ENCODE peak calls at places on chromosomes 6 and 20, in six cellular contexts. X is AG04449, Y is epithelial cell of proximal tubule, Z is body of pancreas, E is bronchial epithelial cell, R is prostate gland. N is an unnamed sample.

GRCh38 chr6:41519305-41519747 is 26.9 kb upstream of the FOXP4 start:
- DNase-seq in X (no peak), Y (no peak), Z (no peak), E (no peak), R (no peak), N (no peak)

GRCh38 chr6:107841265-107841650 is 17.1 kb upstream of the SCML4 start:
- DNase-seq in X (no peak), Y (no peak), Z (no peak), E (no peak), R (no peak), N (no peak)

GRCh38 chr20:57398231-57398821 is 7.1 kb downstream of the RBM38 start:
- DNase-seq in X (no peak), Y (no peak), Z (peak; percentile 67), E (no peak), R (peak; percentile 61), N (peak; percentile 97)

GRCh38 chr6:6220718-6221117 is 99.7 kb downstream of the F13A1 start:
- DNase-seq in X (no peak), Y (no peak), Z (no peak), E (peak; percentile 3), R (no peak), N (peak; percentile 8)

GRCh38 chr20:64104667-64105451 is 2.5 kb downstream of the NPBWR2 start:
- DNase-seq in X (no peak), Y (no peak), Z (peak; percentile 3), E (no peak), R (no peak), N (no peak)

GRCh38 chr20:31508517-31509244 is 5.6 kb upstream of the HM13 start:
- DNase-seq in X (no peak), Y (no peak), Z (no peak), E (no peak), R (no peak), N (no peak)

GRCh38 chr6:138406443-138406842 is 2.4 kb downstream of the HEBP2 start:
- DNase-seq in X (no peak), Y (no peak), Z (no peak), E (no peak), R (no peak), N (no peak)

GRCh38 chr20:32339116-32339515 is 19.0 kb upstream of the ASXL1 start:
- DNase-seq in X (no peak), Y (no peak), Z (peak; percentile 43), E (no peak), R (no peak), N (no peak)

GRCh38 chr6:90098025-90098474 is 198.6 kb downstream of the BACH2 start:
- DNase-seq in X (peak; percentile 96), Y (peak; percentile 55), Z (peak; percentile 40), E (peak; percentile 95), R (peak; percentile 75), N (no peak)

GRCh38 chr6:135256866-135257265 is 75.8 kb downstream of the MYB start:
- DNase-seq in X (no peak), Y (no peak), Z (no peak), E (no peak), R (no peak), N (no peak)

GRCh38 chr6:129112591-129112990 is 229.7 kb downstream of the LAMA2 start:
- DNase-seq in X (no peak), Y (no peak), Z (no peak), E (no peak), R (no peak), N (no peak)

GRCh38 chr6:142746524-142746923 is 198.5 kb downstream of the HIVEP2 start:
- DNase-seq in X (no peak), Y (no peak), Z (peak; percentile 41), E (no peak), R (no peak), N (peak; percentile 57)

GRCh38 chr6:145137425-145137824 is 597.9 kb downstream of the EPM2A start:
- DNase-seq in X (no peak), Y (no peak), Z (no peak), E (peak; percentile 51), R (no peak), N (peak; percentile 31)

GRCh38 chr6:163340201-163340887 is 74.2 kb upstream of the QKI start:
- DNase-seq in X (no peak), Y (no peak), Z (no peak), E (no peak), R (no peak), N (no peak)

GRCh38 chr20:33650753-33651561 is 11.2 kb upstream of the C20orf144 start:
- DNase-seq in X (no peak), Y (no peak), Z (no peak), E (peak; percentile 38), R (peak; percentile 72), N (no peak)

GRCh38 chr20:33407796-33408195 is 6.5 kb upstream of the CDK5RAP1 start:
- DNase-seq in X (no peak), Y (no peak), Z (no peak), E (no peak), R (no peak), N (no peak)

GRCh38 chr20:49256261-49256660 is 21.6 kb downstream of the ZNFX1 start:
- DNase-seq in X (no peak), Y (no peak), Z (peak; percentile 41), E (no peak), R (no peak), N (no peak)

GRCh38 chr6:38326837-38327236 is 312.9 kb downstream of the BTBD9 start:
- DNase-seq in X (no peak), Y (no peak), Z (no peak), E (no peak), R (no peak), N (no peak)

GRCh38 chr20:28562510-28562898 is 2695.0 kb upstream of the DEFB115 start:
- DNase-seq in X (peak; percentile 60), Y (no peak), Z (no peak), E (no peak), R (no peak), N (no peak)

GRCh38 chr6:75101896-75102680 is 103.8 kb downstream of the COL12A1 start:
- DNase-seq in X (no peak), Y (no peak), Z (no peak), E (no peak), R (no peak), N (no peak)

GRCh38 chr6:104956663-104957294 is at the start of gene LIN28B:
- DNase-seq in X (no peak), Y (no peak), Z (no peak), E (no peak), R (no peak), N (no peak)

GRCh38 chr6:33672808-33673207 is 38.7 kb downstream of the UQCC2 start:
- DNase-seq in X (peak; percentile 78), Y (peak; percentile 61), Z (peak; percentile 52), E (peak; percentile 93), R (no peak), N (peak; percentile 55)

GRCh38 chr20:23419995-23420901 is 1.0 kb downstream of the NAPB start:
- DNase-seq in X (no peak), Y (peak; percentile 39), Z (peak; percentile 84), E (peak; percentile 71), R (peak; percentile 28), N (peak; percentile 42)

GRCh38 chr20:4153661-4154238 is 138.4 kb upstream of the RNF24 start:
- DNase-seq in X (no peak), Y (no peak), Z (peak; percentile 54), E (no peak), R (no peak), N (no peak)

GRCh38 chr6:165611294-165611693 is 51.7 kb downstream of the PDE10A start:
- DNase-seq in X (no peak), Y (peak; percentile 29), Z (no peak), E (no peak), R (no peak), N (no peak)

GRCh38 chr6:165616116-165616515 is 46.9 kb downstream of the PDE10A start:
- DNase-seq in X (no peak), Y (no peak), Z (no peak), E (no peak), R (no peak), N (no peak)

GRCh38 chr6:165617528-165617927 is 45.5 kb downstream of the PDE10A start:
- DNase-seq in X (no peak), Y (no peak), Z (no peak), E (no peak), R (no peak), N (no peak)

GRCh38 chr6:165618241-165618640 is 44.8 kb downstream of the PDE10A start:
- DNase-seq in X (no peak), Y (peak; percentile 15), Z (no peak), E (no peak), R (no peak), N (no peak)

DNA sequence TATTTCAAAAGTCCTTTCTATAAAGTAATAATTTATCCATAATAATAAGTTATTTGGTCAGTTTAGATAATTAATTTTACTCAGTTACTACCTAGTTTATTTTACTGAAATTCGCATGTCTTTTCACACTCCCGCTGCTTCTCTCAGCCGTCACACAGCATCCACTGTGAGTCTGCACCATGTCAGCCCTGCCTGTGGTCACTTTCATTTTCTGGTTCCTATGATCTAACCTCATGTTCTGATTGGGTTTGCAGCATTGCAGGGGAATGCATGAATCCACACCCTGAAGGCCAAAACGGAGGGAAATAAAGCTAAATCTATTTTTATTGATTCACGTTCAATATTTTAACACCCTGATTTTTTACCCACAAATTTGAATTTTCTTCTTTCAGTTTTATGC is 47.4 kb downstream of the PDE10A start:
- DNase-seq in X (no peak), Y (no peak), Z (no peak), E (no peak), R (no peak), N (peak; percentile 12)
- H3K4me3 ChIP-seq in X (no peak overlapping the region), Y (no peak overlapping the region), Z (no peak overlapping the region), E (no peak overlapping the region), R (no peak overlapping the region), N (no peak overlapping the region)

DNA sequence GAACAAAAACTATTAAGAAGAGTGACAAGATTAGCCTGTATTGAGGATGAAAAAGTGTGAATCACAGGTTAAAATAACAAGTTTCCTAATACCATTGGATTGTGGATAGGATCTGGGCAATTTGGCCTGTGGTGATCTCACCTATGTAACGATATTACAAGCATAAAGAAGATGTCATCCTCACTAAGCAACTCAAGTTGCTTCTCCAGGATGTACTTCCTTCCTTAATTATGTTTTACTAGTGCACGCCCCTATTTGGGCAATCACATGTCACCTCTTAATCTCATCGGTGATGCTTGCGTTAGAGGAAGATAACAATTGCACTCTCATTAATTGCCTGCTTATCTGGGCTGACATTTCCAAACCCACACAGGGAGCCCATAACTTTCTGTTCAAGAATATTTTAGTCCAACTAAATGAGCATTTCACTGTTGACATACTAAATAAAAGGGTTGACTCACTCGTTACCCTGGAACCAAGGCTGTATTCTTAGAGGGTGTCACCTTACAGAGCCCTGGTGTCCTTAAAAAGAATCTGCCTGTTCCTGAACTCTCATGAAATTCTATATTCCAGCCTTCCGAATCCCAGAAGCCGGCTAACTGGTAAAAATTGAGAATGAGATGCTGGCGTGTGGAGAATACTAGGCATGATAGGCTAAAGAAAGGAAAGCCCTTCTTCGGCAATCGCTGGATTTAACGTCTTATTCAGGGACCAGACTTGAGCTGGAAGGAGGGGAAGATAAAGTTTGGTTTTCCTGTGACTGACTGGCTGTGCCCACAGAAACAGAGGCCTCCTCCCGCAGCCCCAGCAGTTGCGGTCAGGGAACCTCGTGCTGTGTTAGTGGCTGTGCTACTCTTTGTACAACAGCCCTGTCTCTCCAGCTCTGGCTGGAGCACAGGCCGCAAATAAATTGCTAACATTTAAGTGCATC is 88.3 kb upstream of the ATXN1 start:
- DNase-seq in X (peak; percentile 14), Y (no peak), Z (no peak), E (peak; percentile 79), R (peak; percentile 53), N (no peak)
- TF ChIP-seq CTCF in X (no peak), Y (no peak), Z (no peak), E (no peak), R (peak; percentile 9), N (no peak)

GRCh38 chr6:760982-761955 is 68.3 kb upstream of the EXOC2 start:
- DNase-seq in X (no peak), Y (no peak), Z (no peak), E (no peak), R (no peak), N (no peak)
- H3K4me3 ChIP-seq in X (no peak overlapping the region), Y (no peak overlapping the region), Z (no peak overlapping the region), E (no peak overlapping the region), R (peak overlapping the region; percentile 5), N (no peak overlapping the region)

GRCh38 chr6:127190552-127190951 is 72.1 kb downstream of the RSPO3 start:
- DNase-seq in X (no peak), Y (no peak), Z (no peak), E (peak; percentile 50), R (no peak), N (peak; percentile 26)
- TF ChIP-seq CTCF in X (peak; percentile 45), Y (peak; percentile 69), Z (no peak), E (peak; percentile 36), R (peak; percentile 11), N (peak; percentile 16)

N was measured in GM12865.